ENCODE peak calls at places on chromosomes 4 and X, in ten cellular contexts. B is body of pancreas, M is osteocyte, L is tibial nerve, W is RWPE1, T is K562, F is nephron progenitor cell, G is neural crest cell, E is astrocyte of the spinal cord, O is IMR-90. U is an unnamed sample.

GRCh38 chr4:151824647-151825046 is 63.8 kb upstream of the GATB start:
- DNase-seq in B (no peak), M (no peak), L (no peak), W (no peak), T (no peak), F (no peak), G (no peak), E (no peak), O (no peak), U (no peak)

GRCh38 chr4:113435893-113436292 is 325.6 kb downstream of the CAMK2D start:
- DNase-seq in B (no peak), M (no peak), L (peak; percentile 70), W (peak; percentile 86), T (no peak), F (no peak), G (no peak), E (peak; percentile 92), O (peak; percentile 75), U (peak; percentile 85)

GRCh38 chr4:103497692-103498091 is 222.1 kb downstream of the TACR3 start:
- DNase-seq in B (no peak), M (no peak), L (no peak), W (no peak), T (no peak), F (no peak), G (no peak), E (no peak), O (no peak), U (no peak)

GRCh38 chrX:23844502-23845138 is 61.6 kb downstream of the SAT1 start:
- DNase-seq in B (no peak), M (no peak), L (peak; percentile 7), W (no peak), T (peak; percentile 11), F (no peak), G (no peak), E (no peak), O (peak; percentile 45), U (peak; percentile 26)

GRCh38 chr4:65310586-65310985 is 359.7 kb downstream of the EPHA5 start:
- DNase-seq in B (no peak), M (no peak), L (no peak), W (no peak), T (no peak), F (no peak), G (no peak), E (no peak), O (no peak), U (no peak)

GRCh38 chrX:23668335-23668734 is 1.0 kb downstream of the PRDX4 start:
- DNase-seq in B (no peak), M (no peak), L (no peak), W (no peak), T (no peak), F (no peak), G (no peak), E (no peak), O (no peak), U (no peak)

GRCh38 chr4:176794151-176794550 is 1.4 kb upstream of the VEGFC start:
- DNase-seq in B (no peak), M (no peak), L (no peak), W (peak; percentile 64), T (no peak), F (no peak), G (no peak), E (peak; percentile 90), O (peak; percentile 98), U (peak; percentile 89)

GRCh38 chrX:133645977-133646750 is 230.9 kb upstream of the GPC4 start:
- DNase-seq in B (no peak), M (no peak), L (no peak), W (peak; percentile 30), T (no peak), F (no peak), G (no peak), E (peak; percentile 54), O (peak; percentile 53), U (peak; percentile 91)

GRCh38 chrX:102959471-102959870 is 22.4 kb downstream of the RAB40AL start:
- DNase-seq in B (no peak), M (no peak), L (no peak), W (no peak), T (no peak), F (no peak), G (no peak), E (peak; percentile 55), O (peak; percentile 65), U (peak; percentile 29)

GRCh38 chr4:186840771-186841301 is 117.2 kb upstream of the FAT1 start:
- DNase-seq in B (no peak), M (no peak), L (peak; percentile 34), W (no peak), T (peak; percentile 22), F (no peak), G (no peak), E (no peak), O (no peak), U (no peak)

GRCh38 chrX:125203737-125204578 is 115.7 kb upstream of the TEX13C start:
- DNase-seq in B (peak; percentile 13), M (no peak), L (no peak), W (no peak), T (peak; percentile 5), F (peak; percentile 76), G (peak; percentile 52), E (peak; percentile 31), O (no peak), U (no peak)

GRCh38 chrX:125202486-125203378 is 116.9 kb upstream of the TEX13C start:
- DNase-seq in B (no peak), M (no peak), L (no peak), W (no peak), T (no peak), F (peak; percentile 36), G (peak; percentile 2), E (no peak), O (no peak), U (no peak)

GRCh38 chrX:125203379-125203736 is 116.3 kb upstream of the TEX13C start:
- DNase-seq in B (no peak), M (no peak), L (no peak), W (no peak), T (no peak), F (peak; percentile 51), G (peak; percentile 10), E (no peak), O (no peak), U (no peak)

GRCh38 chrX:125205084-125205917 is 114.4 kb upstream of the TEX13C start:
- DNase-seq in B (peak; percentile 53), M (no peak), L (no peak), W (peak; percentile 14), T (no peak), F (peak; percentile 76), G (peak; percentile 64), E (peak; percentile 45), O (no peak), U (no peak)

GRCh38 chrX:125205918-125206665 is 113.6 kb upstream of the TEX13C start:
- DNase-seq in B (peak; percentile 13), M (no peak), L (no peak), W (no peak), T (no peak), F (peak; percentile 61), G (peak; percentile 39), E (peak; percentile 3), O (no peak), U (no peak)
- TF ChIP-seq CTCF in B (no peak), M (peak; percentile 3), L (no peak), W (peak; percentile 4), T (no peak), F (peak; percentile 28), G (peak; percentile 32), E (peak; percentile 7), O (no peak), U (no peak)

GRCh38 chr4:60656171-60656570 is 544.0 kb upstream of the ADGRL3 start:
- DNase-seq in B (no peak), M (no peak), L (no peak), W (no peak), T (no peak), F (no peak), G (no peak), E (peak; percentile 21), O (peak; percentile 13), U (no peak)
- TF ChIP-seq CTCF in B (no peak), M (peak; percentile 57), L (no peak), W (no peak), T (no peak), F (no peak), G (peak; percentile 22), E (no peak), O (peak; percentile 31), U (no peak)

GRCh38 chr4:185275501-185275900 is 66.1 kb downstream of the SNX25 start:
- DNase-seq in B (no peak), M (no peak), L (no peak), W (no peak), T (no peak), F (no peak), G (no peak), E (no peak), O (peak; percentile 28), U (no peak)

GRCh38 chr4:185269286-185269685 is 59.9 kb downstream of the SNX25 start:
- DNase-seq in B (no peak), M (no peak), L (no peak), W (no peak), T (no peak), F (no peak), G (no peak), E (no peak), O (no peak), U (no peak)

GRCh38 chr4:185270885-185271284 is 61.5 kb downstream of the SNX25 start:
- DNase-seq in B (no peak), M (no peak), L (no peak), W (no peak), T (no peak), F (no peak), G (no peak), E (no peak), O (no peak), U (no peak)

GRCh38 chr4:185270037-185270436 is 60.6 kb downstream of the SNX25 start:
- DNase-seq in B (no peak), M (no peak), L (no peak), W (no peak), T (no peak), F (no peak), G (no peak), E (no peak), O (no peak), U (no peak)

GRCh38 chr4:185272232-185272631 is 62.8 kb downstream of the SNX25 start:
- DNase-seq in B (no peak), M (no peak), L (no peak), W (no peak), T (no peak), F (no peak), G (no peak), E (no peak), O (no peak), U (no peak)
- TF ChIP-seq CTCF in B (no peak), M (no peak), L (no peak), W (no peak), T (no peak), F (no peak), G (no peak), E (no peak), O (no peak), U (no peak)

GRCh38 chr4:111475696-111476095 is 669.6 kb upstream of the FAM241A start:
- DNase-seq in B (no peak), M (no peak), L (no peak), W (no peak), T (no peak), F (no peak), G (no peak), E (no peak), O (no peak), U (no peak)
- TF ChIP-seq CTCF in B (no peak), M (no peak), L (no peak), W (no peak), T (no peak), F (no peak), G (no peak), E (no peak), O (no peak), U (no peak)

GRCh38 chr4:136558940-136559494 is 973.3 kb downstream of the PCDH18 start:
- DNase-seq in B (no peak), M (no peak), L (no peak), W (no peak), T (no peak), F (no peak), G (no peak), E (no peak), O (no peak), U (no peak)
- TF ChIP-seq CTCF in B (no peak), M (no peak), L (no peak), W (no peak), T (no peak), F (no peak), G (no peak), E (no peak), O (no peak), U (no peak)

U was measured in fibroblast of pulmonary artery.